ENCODE peak calls at places on chromosomes 3 and 15, in five cellular contexts. Z is choroid plexus epithelial cell; N is activated T-cell treated with anti-CD3 and anti-CD28 coated beads for 1 hour; E is dorsolateral prefrontal cortex; R is stimulated activated CD4-positive, alpha-beta T cell treated with anti-CD3 and anti-CD28 coated beads, Interleukin-15, amount 100 ng/mL, for 1 hour. K is an unnamed sample.

GRCh38 chr3:128343287-128344045 is 123.2 kb downstream of the DNAJB8 start:
- DNase-seq in Z (peak), N (no peak), E (no peak), R (no peak), K (no peak)

GRCh38 chr15:99925661-99926461 is 192.6 kb upstream of the LYSMD4 start:
- DNase-seq in Z (peak), N (peak), E (peak), R (peak), K (peak)

GRCh38 chr15:82317091-82317489 is 32.2 kb downstream of the GOLGA6L10 start:
- DNase-seq in Z (no peak), N (no peak), E (no peak), R (no peak), K (no peak)

GRCh38 chr3:143384076-143384475 is 264.5 kb downstream of the CHST2 start:
- DNase-seq in Z (no peak), N (no peak), E (no peak), R (no peak), K (no peak)

GRCh38 chr3:15287565-15288330 is 44.6 kb downstream of the SH3BP5 start:
- DNase-seq in Z (peak), N (no peak), E (no peak), R (no peak), K (no peak)

GRCh38 chr3:149830902-149831301 is 17.9 kb downstream of the RNF13 start:
- DNase-seq in Z (no peak), N (no peak), E (no peak), R (no peak), K (no peak)

GRCh38 chr15:57751177-57751800 is 44.8 kb downstream of the POLR2M start:
- DNase-seq in Z (peak), N (no peak), E (no peak), R (no peak), K (peak)

GRCh38 chr3:129118745-129119144 is 2.9 kb downstream of the RAB43 start:
- DNase-seq in Z (no peak), N (no peak), E (no peak), R (no peak), K (no peak)

GRCh38 chr15:101161656-101162055 is 90.2 kb downstream of the CHSY1 start:
- DNase-seq in Z (no peak), N (no peak), E (no peak), R (no peak), K (no peak)

GRCh38 chr3:70855139-70855538 is 542.7 kb upstream of the MDFIC2 start:
- DNase-seq in Z (peak), N (no peak), E (no peak), R (no peak), K (no peak)

GRCh38 chr3:83849331-83849730 is 1109.5 kb upstream of the CADM2 start:
- DNase-seq in Z (peak), N (no peak), E (no peak), R (no peak), K (no peak)

GRCh38 chr3:174440741-174441587 is 418.2 kb upstream of the NAALADL2 start:
- DNase-seq in Z (peak), N (peak), E (peak), R (no peak), K (peak)

GRCh38 chr3:70982274-70982673 is 601.3 kb downstream of the FOXP1 start:
- DNase-seq in Z (peak), N (no peak), E (no peak), R (no peak), K (no peak)

GRCh38 chr3:135237371-135237770 is 442.3 kb downstream of the EPHB1 start:
- DNase-seq in Z (no peak), N (no peak), E (no peak), R (no peak), K (no peak)

GRCh38 chr15:78570710-78571109 is 5.4 kb downstream of the CHRNA5 start:
- DNase-seq in Z (no peak), N (no peak), E (no peak), R (no peak), K (no peak)

GRCh38 chr15:31366169-31366734 is 39.6 kb downstream of the KLF13 start:
- DNase-seq in Z (peak), N (no peak), E (no peak), R (no peak), K (peak)

GRCh38 chr3:171038342-171038741 is 11.8 kb upstream of the SLC2A2 start:
- DNase-seq in Z (peak), N (no peak), E (no peak), R (no peak), K (no peak)

GRCh38 chr3:181616088-181617070 is 95.3 kb upstream of the SOX2 start:
- DNase-seq in Z (no peak), N (no peak), E (no peak), R (no peak), K (no peak)

GRCh38 chr3:97763586-97764148 is 891 bp upstream of the ARL6 start:
- DNase-seq in Z (peak), N (no peak), E (no peak), R (no peak), K (no peak)

GRCh38 chr15:77148191-77148590 is 77.3 kb upstream of the TSPAN3 start:
- DNase-seq in Z (no peak), N (no peak), E (no peak), R (no peak), K (no peak)

GRCh38 chr15:73647259-73648026 is 14.3 kb upstream of the NPTN start:
- DNase-seq in Z (peak), N (no peak), E (no peak), R (no peak), K (no peak)

GRCh38 chr15:38058596-38059075 is 124.2 kb downstream of the TMCO5A start:
- DNase-seq in Z (peak), N (no peak), E (no peak), R (no peak), K (no peak)

GRCh38 chr3:171380711-171381435 is 79.3 kb downstream of the TNIK start:
- DNase-seq in Z (no peak), N (no peak), E (no peak), R (no peak), K (no peak)

GRCh38 chr15:73841756-73842590 is 31.4 kb upstream of the TBC1D21 start:
- DNase-seq in Z (no peak), N (no peak), E (no peak), R (no peak), K (no peak)

GRCh38 chr3:44434834-44435510 is 42.5 kb downstream of the ZNF445 start:
- DNase-seq in Z (no peak), N (no peak), E (no peak), R (no peak), K (no peak)

GRCh38 chr15:96565266-96565665 is 234.8 kb downstream of the NR2F2 start:
- DNase-seq in Z (peak), N (no peak), E (no peak), R (no peak), K (no peak)

GRCh38 chr15:87778358-87778757 is 478.2 kb downstream of the NTRK3 start:
- DNase-seq in Z (no peak), N (no peak), E (no peak), R (no peak), K (no peak)

GRCh38 chr3:62109534-62109933 is 263.8 kb downstream of the FEZF2 start:
- DNase-seq in Z (peak), N (no peak), E (no peak), R (no peak), K (no peak)

GRCh38 chr3:128278130-128278529 is 124.8 kb downstream of the EEFSEC start:
- DNase-seq in Z (no peak), N (no peak), E (no peak), R (no peak), K (no peak)

GRCh38 chr15:68646156-68646555 is 67.4 kb downstream of the CORO2B start:
- DNase-seq in Z (no peak), N (no peak), E (peak), R (no peak), K (peak)

GRCh38 chr15:63599401-63600000 is 2.3 kb downstream of the FBXL22 start:
- DNase-seq in Z (peak), N (no peak), E (peak), R (no peak), K (peak)

GRCh38 chr3:178443634-178444033 is 92.6 kb upstream of the KCNMB2 start:
- DNase-seq in Z (peak), N (no peak), E (no peak), R (no peak), K (no peak)

GRCh38 chr3:135329479-135329878 is 534.4 kb downstream of the EPHB1 start:
- DNase-seq in Z (no peak), N (no peak), E (no peak), R (no peak), K (no peak)

GRCh38 chr3:51704511-51704950 is 2.3 kb upstream of the GRM2 start:
- DNase-seq in Z (no peak), N (no peak), E (peak), R (no peak), K (peak)

GRCh38 chr3:111923821-111924220 is 55.0 kb upstream of the ABHD10 start:
- DNase-seq in Z (no peak), N (no peak), E (no peak), R (no peak), K (no peak)

GRCh38 chr3:190169877-190170276 is 49.2 kb upstream of the P3H2 start:
- DNase-seq in Z (no peak), N (no peak), E (no peak), R (no peak), K (no peak)

GRCh38 chr15:62067448-62068044 is 769 bp downstream of the C2CD4A start:
- DNase-seq in Z (no peak), N (no peak), E (peak), R (no peak), K (no peak)

GRCh38 chr15:78105541-78106241 is 13.3 kb downstream of the SH2D7 start:
- DNase-seq in Z (peak), N (no peak), E (no peak), R (no peak), K (no peak)

K was measured in head of caudate nucleus.